ENCODE peak calls at places on chromosome 6, in eight cellular contexts. W is cardiac muscle cell, M is tibial nerve, C is HCT116, K is fibroblast of lung, F is heart left ventricle, U is heart right ventricle, T is foreskin keratinocyte. V is an unnamed sample. For H3K4me1, the result is how much of the 10 kb centered on the place peaks cover.

GRCh38 chr6:31597006-31597405 is 4.2 kb upstream of the NCR3 start:
- DNase-seq in K (peak), U (no peak), T (no peak), F (no peak), C (peak), M (no peak), W (peak), V (no peak)

GRCh38 chr6:127570739-127571389 is 6.1 kb upstream of the C6orf58 start:
- DNase-seq in W (peak), C (no peak), T (peak), K (no peak), U (no peak), F (no peak), M (no peak), V (no peak)

GRCh38 chr6:14068133-14068532 is 49.4 kb upstream of the CD83 start:
- DNase-seq in U (no peak), F (no peak), T (peak), K (peak), M (no peak), C (no peak), W (peak), V (no peak)

GRCh38 chr6:24858154-24858801 is 59.6 kb upstream of the ARMH2 start:
- DNase-seq in C (no peak), U (no peak), T (peak), F (no peak), K (peak), M (no peak), W (peak), V (no peak)

GRCh38 chr6:26185004-26185403 is 97.8 kb downstream of the HFE start:
- DNase-seq in C (no peak), W (no peak), T (no peak), U (no peak), F (no peak), K (no peak), M (no peak), V (no peak)

GRCh38 chr6:44228433-44228832 is 5.0 kb downstream of the SLC29A1 start:
- DNase-seq in T (no peak), U (no peak), W (no peak), M (no peak), F (no peak), C (no peak), K (no peak), V (no peak)

GRCh38 chr6:11332463-11332862 is 100.0 kb upstream of the NEDD9 start:
- DNase-seq in C (no peak), M (no peak), T (no peak), F (no peak), U (no peak), K (no peak), W (no peak), V (no peak)

GRCh38 chr6:29941006-29941405 is 1.3 kb upstream of the HLA-A start:
- DNase-seq in T (no peak), U (no peak), W (no peak), C (no peak), K (no peak), M (peak), F (no peak), V (no peak)

GRCh38 chr6:87541041-87541440 is 48.7 kb downstream of the RARS2 start:
- DNase-seq in M (no peak), F (no peak), W (no peak), K (no peak), C (no peak), U (no peak), T (no peak), V (no peak)

GRCh38 chr6:498795-499231 is 107.3 kb downstream of the IRF4 start:
- DNase-seq in W (peak), M (no peak), K (no peak), T (no peak), C (no peak), U (no peak), F (no peak), V (no peak)

GRCh38 chr6:36968266-36968977 is 13.9 kb downstream of the PI16 start:
- DNase-seq in M (peak), C (no peak), W (no peak), T (peak), U (no peak), F (peak), K (peak), V (no peak)

GRCh38 chr6:160679402-160679769 is 15.3 kb upstream of the LPA start:
- DNase-seq in M (no peak), C (no peak), T (no peak), F (no peak), K (no peak), W (no peak), U (no peak), V (no peak)

GRCh38 chr6:36382976-36383375 is 4.5 kb downstream of the ETV7 start:
- DNase-seq in F (no peak), M (no peak), C (no peak), K (no peak), U (no peak), W (no peak), T (no peak), V (no peak)

GRCh38 chr6:40894962-40895799 is 143.8 kb downstream of the UNC5CL start:
- DNase-seq in K (peak), W (peak), U (peak), C (peak), F (peak), T (peak), M (peak), V (peak)

GRCh38 chr6:46130665-46131064 is 876 bp downstream of the ENPP4 start:
- DNase-seq in K (no peak), U (no peak), M (peak), W (no peak), T (no peak), F (no peak), C (no peak), V (no peak)

GRCh38 chr6:112443118-112443641 is 96.0 kb downstream of the RFPL4B start:
- DNase-seq in K (peak), U (no peak), F (no peak), T (no peak), C (no peak), M (no peak), W (no peak), V (no peak)

GRCh38 chr6:146202570-146202969 is 173.7 kb downstream of the GRM1 start:
- DNase-seq in K (no peak), M (no peak), U (no peak), F (no peak), T (no peak), C (no peak), W (no peak), V (no peak)

GRCh38 chr6:142838821-142839685 is 105.9 kb downstream of the HIVEP2 start:
- DNase-seq in F (no peak), K (no peak), M (no peak), T (peak), C (peak), U (no peak), W (no peak), V (no peak)

GRCh38 chr6:169158182-169158573 is 95.5 kb downstream of the THBS2 start:
- DNase-seq in C (no peak), T (no peak), U (peak), W (peak), K (peak), F (peak), M (peak), V (peak)
- H3K4me1 ChIP-seq in C (under half), T (under half), U (under half), W (under half), K (under half), F (under half), M (under half), V (under half)

GRCh38 chr6:150765457-150765764 is 100.1 kb upstream of the MTHFD1L start:
- DNase-seq in U (no peak), F (no peak), M (no peak), C (no peak), K (no peak), T (no peak), W (no peak), V (no peak)
- H3K4me1 ChIP-seq in U (under half), F (under half), M (under half), C (under half), K (under half), T (under half), W (under half), V (under half)

DNA sequence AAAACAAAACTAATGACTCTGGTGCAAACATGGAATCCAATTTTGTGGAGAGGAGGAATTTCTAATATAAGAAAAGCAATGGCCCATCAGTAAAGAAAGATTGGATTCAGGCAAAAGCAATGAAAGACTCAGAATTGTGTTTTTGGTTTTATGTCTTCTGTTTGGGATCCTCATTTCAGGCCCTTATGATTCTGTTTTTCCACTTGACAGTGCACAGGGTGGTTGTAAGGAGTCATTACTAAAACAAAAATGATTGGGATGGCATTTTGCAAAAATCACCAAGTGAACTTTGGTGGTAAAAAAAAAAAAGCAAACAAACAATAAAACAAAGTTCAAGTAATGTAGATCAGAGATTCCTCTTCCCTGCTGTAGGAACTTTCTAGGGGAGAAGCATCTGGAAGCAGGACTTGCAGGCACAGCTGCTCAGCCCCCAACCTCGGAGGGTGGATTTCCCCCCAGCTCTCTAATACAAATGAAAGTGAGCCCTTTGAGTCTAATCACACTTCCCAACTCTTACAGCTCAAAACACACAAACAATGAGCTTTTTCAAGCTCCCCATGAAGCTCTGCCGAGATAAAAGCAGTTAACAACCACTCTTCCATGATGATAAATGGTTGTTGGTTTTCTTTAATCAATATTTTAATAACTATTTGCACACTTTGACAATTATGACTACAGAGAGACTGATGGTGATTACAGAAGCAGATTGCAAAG is 177.7 kb downstream of the ZDHHC14 start:
- DNase-seq in K (no peak), M (no peak), F (no peak), T (no peak), U (no peak), W (no peak), C (no peak), V (no peak)
- H3K4me1 ChIP-seq in K (under half), M (under half), F (under half), T (under half), U (under half), W (under half), C (under half), V (under half)

DNA sequence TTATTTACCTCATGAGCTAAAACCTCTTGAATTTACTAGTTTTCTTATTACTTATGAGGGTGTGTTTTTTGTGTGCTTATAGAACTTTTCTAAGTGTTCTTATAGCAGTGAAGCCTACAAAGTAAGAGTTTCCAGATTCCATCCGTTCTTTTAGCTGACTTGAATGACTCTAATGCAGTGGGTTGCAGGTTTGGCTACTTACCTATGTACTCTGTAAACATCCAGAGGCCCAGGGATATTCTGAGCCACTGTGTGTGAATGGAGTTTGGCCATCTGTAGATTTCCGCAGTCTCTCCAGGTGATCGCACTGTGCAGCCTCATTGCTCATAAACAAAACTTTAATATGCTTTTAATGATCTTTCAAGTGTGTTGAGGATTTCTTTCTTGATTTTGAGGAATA is 157.8 kb downstream of the MYO6 start:
- DNase-seq in M (no peak), W (no peak), T (no peak), K (no peak), C (no peak), U (no peak), F (no peak), V (no peak)
- H3K4me1 ChIP-seq in M (under half), W (under half), T (under half), K (under half), C (under half), U (under half), F (under half), V (under half)

GRCh38 chr6:15327271-15327670 is 81.4 kb downstream of the JARID2 start:
- DNase-seq in W (no peak), U (no peak), C (peak), F (no peak), K (no peak), M (no peak), T (no peak), V (no peak)
- H3K4me1 ChIP-seq in W (under half), U (under half), C (half or more), F (under half), K (under half), M (under half), T (under half), V (under half)

GRCh38 chr6:113445201-113445600 is 411.9 kb upstream of the MARCKS start:
- DNase-seq in M (no peak), T (no peak), C (no peak), K (no peak), U (no peak), W (no peak), F (no peak), V (no peak)

GRCh38 chr6:113450061-113450465 is 407.1 kb upstream of the MARCKS start:
- DNase-seq in K (peak), T (peak), F (no peak), C (no peak), W (no peak), M (no peak), U (no peak), V (no peak)

GRCh38 chr6:113447088-113447831 is 409.9 kb upstream of the MARCKS start:
- DNase-seq in U (no peak), W (peak), T (peak), F (no peak), K (peak), M (peak), C (no peak), V (no peak)

GRCh38 chr6:113449051-113449450 is 408.1 kb upstream of the MARCKS start:
- DNase-seq in M (no peak), K (peak), T (peak), W (no peak), U (no peak), C (peak), F (no peak), V (no peak)

GRCh38 chr6:113451030-113451429 is 406.1 kb upstream of the MARCKS start:
- DNase-seq in U (no peak), K (no peak), C (no peak), T (no peak), F (no peak), W (no peak), M (no peak), V (no peak)
- H3K4me1 ChIP-seq in U (under half), K (under half), C (under half), T (under half), F (under half), W (under half), M (under half), V (under half)

V was measured in left lung.